ENCODE peak calls at places on chromosomes 6 and 20, in ten cellular contexts. N is body of pancreas; S is effector CD4-positive, alpha-beta T cell; G is T-helper 9 cell; Q is dermis microvascular lymphatic vessel endothelial cell; K is activated T-cell treated with anti-CD3 and anti-CD28 coated beads for 48 hours; O is GM04503; X is lung; P is stimulated activated CD4-positive, alpha-beta T cell treated with anti-CD3 and anti-CD28 coated beads, TNF-alpha, amount 100 ng/mL, for 48 hours; V is suprapubic skin. E is an unnamed sample.

GRCh38 chr6:151004415-151005024 is 139.0 kb downstream of the MTHFD1L start:
- DNase-seq in N (no peak), S (no peak), G (no peak), Q (peak), K (no peak), O (peak), X (no peak), P (no peak), V (no peak), E (no peak)

GRCh38 chr20:24863356-24863755 is 85.7 kb upstream of the CST7 start:
- DNase-seq in N (no peak), S (no peak), G (no peak), Q (no peak), K (no peak), O (peak), X (no peak), P (no peak), V (no peak), E (no peak)

GRCh38 chr6:24522090-24522820 is 27.5 kb downstream of the ALDH5A1 start:
- DNase-seq in N (peak), S (no peak), G (no peak), Q (no peak), K (no peak), O (no peak), X (no peak), P (no peak), V (no peak), E (no peak)

GRCh38 chr6:95685817-95686216 is 108.5 kb downstream of the MANEA start:
- DNase-seq in N (no peak), S (no peak), G (no peak), Q (no peak), K (no peak), O (no peak), X (no peak), P (no peak), V (no peak), E (no peak)

GRCh38 chr20:48791014-48791413 is 36.8 kb downstream of the PREX1 start:
- DNase-seq in N (peak), S (no peak), G (no peak), Q (peak), K (no peak), O (no peak), X (no peak), P (no peak), V (no peak), E (peak)

GRCh38 chr6:112877134-112878100 is 530.3 kb downstream of the RFPL4B start:
- DNase-seq in N (no peak), S (no peak), G (no peak), Q (peak), K (no peak), O (peak), X (no peak), P (no peak), V (no peak), E (no peak)

GRCh38 chr6:122372647-122373046 is 26.8 kb upstream of the HSF2 start:
- DNase-seq in N (no peak), S (no peak), G (no peak), Q (peak), K (no peak), O (no peak), X (no peak), P (no peak), V (no peak), E (no peak)

GRCh38 chr6:76584121-76584520 is 511.7 kb upstream of the IMPG1 start:
- DNase-seq in N (no peak), S (no peak), G (no peak), Q (no peak), K (no peak), O (no peak), X (no peak), P (no peak), V (no peak), E (no peak)